ENCODE peak calls at places on chromosomes 1 and 21, in four cellular contexts. H is K562, X is Panc1, B is HCT116. Y is an unnamed sample.

GRCh38 chr1:156643266-156644092 is 1.6 kb downstream of the BCAN start:
- DNase-seq in H (no peak), X (no peak), B (no peak), Y (no peak)

GRCh38 chr1:24277420-24278169 is 41.6 kb upstream of the GRHL3 start:
- DNase-seq in H (no peak), X (no peak), B (no peak), Y (no peak)

GRCh38 chr1:162861101-162861500 is at the start of gene CCDC190:
- DNase-seq in H (no peak), X (no peak), B (no peak), Y (no peak)

GRCh38 chr1:195097316-195097715 is 1510.9 kb downstream of the KCNT2 start:
- DNase-seq in H (no peak), X (no peak), B (peak; percentile 61), Y (no peak)

GRCh38 chr1:205199090-205199930 is 12.2 kb downstream of the DSTYK start:
- DNase-seq in H (peak; percentile 66), X (no peak), B (no peak), Y (no peak)

GRCh38 chr1:56532359-56532696 is 47.0 kb downstream of the PLPP3 start:
- DNase-seq in H (no peak), X (no peak), B (no peak), Y (no peak)

GRCh38 chr1:33349778-33350610 is 29.1 kb upstream of the A3GALT2 start:
- DNase-seq in H (peak; percentile 93), X (no peak), B (peak; percentile 68), Y (peak; percentile 62)

GRCh38 chr21:37206531-37206930 is 60.6 kb downstream of the VPS26C start:
- DNase-seq in H (no peak), X (no peak), B (no peak), Y (no peak)

GRCh38 chr1:16903458-16903796 is 7.6 kb downstream of the RNU1-2 start:
- DNase-seq in H (no peak), X (no peak), B (no peak), Y (no peak)

GRCh38 chr1:92441316-92442311 is 45.1 kb downstream of the GFI1 start:
- DNase-seq in H (peak; percentile 28), X (no peak), B (no peak), Y (peak; percentile 96)

GRCh38 chr1:11478571-11479374 is at the start of gene DISP3:
- DNase-seq in H (peak; percentile 88), X (no peak), B (peak; percentile 56), Y (peak; percentile 54)

GRCh38 chr1:174291059-174291458 is 131.7 kb downstream of the RABGAP1L start:
- DNase-seq in H (no peak), X (no peak), B (no peak), Y (no peak)

GRCh38 chr1:95408506-95409136 is 174.6 kb downstream of the RWDD3 start:
- DNase-seq in H (no peak), X (no peak), B (no peak), Y (no peak)

GRCh38 chr1:159071970-159072582 is 4.5 kb downstream of the AIM2 start:
- DNase-seq in H (peak; percentile 68), X (peak; percentile 30), B (peak; percentile 48), Y (peak; percentile 38)

GRCh38 chr1:203038217-203038741 is 12.0 kb downstream of the PPFIA4 start:
- DNase-seq in H (no peak), X (no peak), B (no peak), Y (no peak)

GRCh38 chr1:30399026-30399425 is 324.4 kb downstream of the MATN1 start:
- DNase-seq in H (no peak), X (no peak), B (no peak), Y (no peak)

GRCh38 chr1:39178541-39179431 is 25.7 kb upstream of the MACF1 start:
- DNase-seq in H (peak; percentile 55), X (peak; percentile 94), B (peak; percentile 52), Y (peak; percentile 71)

GRCh38 chr1:147080013-147080661 is 92.1 kb downstream of the PRKAB2 start:
- DNase-seq in H (no peak), X (no peak), B (no peak), Y (no peak)

GRCh38 chr21:40819262-40819661 is 27.7 kb downstream of the DSCAM start:
- DNase-seq in H (no peak), X (no peak), B (no peak), Y (no peak)

GRCh38 chr1:84758968-84759491 is 68.8 kb upstream of the SSX2IP start:
- DNase-seq in H (no peak), X (no peak), B (no peak), Y (no peak)

GRCh38 chr1:209685835-209686234 is 10.6 kb downstream of the G0S2 start:
- DNase-seq in H (no peak), X (no peak), B (no peak), Y (no peak)

GRCh38 chr1:23904748-23905357 is 8.3 kb downstream of the CNR2 start:
- DNase-seq in H (no peak), X (no peak), B (no peak), Y (no peak)

GRCh38 chr1:169250022-169250421 is 117.6 kb downstream of the NME7 start:
- DNase-seq in H (no peak), X (no peak), B (no peak), Y (no peak)

GRCh38 chr1:10020086-10020485 is 12.7 kb upstream of the UBE4B start:
- DNase-seq in H (no peak), X (no peak), B (no peak), Y (no peak)

GRCh38 chr1:59272507-59272906 is 24.4 kb upstream of the FGGY start:
- DNase-seq in H (no peak), X (no peak), B (no peak), Y (no peak)

GRCh38 chr1:179976970-179977651 is 22.5 kb downstream of the CEP350 start:
- DNase-seq in H (no peak), X (no peak), B (no peak), Y (no peak)

GRCh38 chr1:101142244-101142643 is 94.6 kb upstream of the S1PR1 start:
- DNase-seq in H (no peak), X (no peak), B (no peak), Y (no peak)

DNA sequence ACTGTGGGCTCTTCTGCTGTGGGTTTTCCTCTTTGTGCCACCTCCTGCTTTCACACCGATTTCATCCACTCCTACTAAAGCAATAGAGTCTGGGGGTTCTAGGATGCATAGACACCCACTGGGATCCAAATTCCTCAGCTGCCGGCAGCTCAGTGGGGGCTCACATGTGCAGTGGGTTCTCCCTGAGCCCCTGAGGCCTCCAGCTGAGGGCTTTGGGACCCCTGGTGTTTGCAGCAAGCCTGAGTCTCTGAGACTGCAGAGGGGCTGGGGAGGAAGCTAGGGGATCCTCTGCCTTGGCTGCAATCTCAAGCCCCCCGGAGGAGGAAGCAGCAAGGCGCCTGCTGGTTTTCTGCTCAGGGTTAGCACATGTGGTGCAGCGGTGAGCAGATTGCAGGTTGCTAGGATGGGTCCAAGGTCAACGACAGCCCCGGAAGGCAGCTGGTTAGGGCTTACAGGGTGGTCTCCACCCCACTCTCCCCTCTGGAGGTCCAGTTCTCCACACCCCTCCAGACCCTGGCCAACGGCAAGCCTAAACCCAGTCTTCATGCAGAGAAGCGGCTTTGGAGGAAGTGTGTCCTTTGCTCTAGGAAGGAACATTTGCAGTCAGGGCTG is 269.3 kb upstream of the VAMP3 start:
- DNase-seq in H (no peak), X (no peak), B (no peak), Y (no peak)
- TF ChIP-seq TCF7L2 in H (no peak), X (no peak), B (no peak), Y (no peak)

DNA sequence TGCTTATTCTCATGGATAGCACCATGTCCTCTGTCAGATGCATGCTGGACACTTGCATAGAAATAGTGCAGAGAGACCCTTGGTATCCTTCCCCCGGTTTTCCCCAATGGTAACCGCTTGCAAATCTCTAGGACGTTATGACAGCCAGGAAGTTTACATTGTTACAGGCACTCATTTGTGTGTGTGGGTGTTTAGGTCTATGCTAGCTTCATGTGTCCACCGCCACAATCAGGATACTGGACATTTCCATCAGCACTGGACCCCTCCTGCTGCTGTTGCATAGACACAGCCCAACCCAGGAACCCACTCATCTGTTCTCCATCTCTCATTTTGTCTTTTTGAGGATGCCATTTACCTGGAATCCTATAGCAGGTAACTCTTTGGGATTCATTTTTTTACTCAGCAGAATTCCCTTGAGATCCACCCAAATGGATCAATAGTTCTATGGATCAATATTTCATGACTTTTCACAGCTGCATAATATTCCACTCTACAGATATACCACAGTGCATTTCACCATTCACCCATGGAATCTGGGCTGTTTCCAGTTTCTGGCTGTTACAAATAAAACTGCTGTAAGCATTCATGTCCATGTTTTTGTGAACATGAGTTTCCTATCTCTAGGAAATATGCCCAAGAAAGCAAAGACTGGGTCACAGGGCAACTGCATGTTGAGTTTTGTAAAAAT is 6.6 kb upstream of the WNT9A start:
- DNase-seq in H (no peak), X (no peak), B (no peak), Y (no peak)
- TF ChIP-seq TCF7L2 in H (no peak), X (no peak), B (no peak), Y (no peak)

GRCh38 chr1:42750041-42750440 is 10.0 kb upstream of the CLDN19 start:
- DNase-seq in H (no peak), X (no peak), B (no peak), Y (no peak)

GRCh38 chr1:42748021-42748420 is 8.0 kb upstream of the CLDN19 start:
- DNase-seq in H (no peak), X (no peak), B (no peak), Y (no peak)

GRCh38 chr1:42747125-42747524 is 7.1 kb upstream of the CLDN19 start:
- DNase-seq in H (peak; percentile 43), X (no peak), B (no peak), Y (no peak)

GRCh38 chr1:42746436-42747105 is 6.5 kb upstream of the CLDN19 start:
- DNase-seq in H (no peak), X (no peak), B (no peak), Y (no peak)

DNA sequence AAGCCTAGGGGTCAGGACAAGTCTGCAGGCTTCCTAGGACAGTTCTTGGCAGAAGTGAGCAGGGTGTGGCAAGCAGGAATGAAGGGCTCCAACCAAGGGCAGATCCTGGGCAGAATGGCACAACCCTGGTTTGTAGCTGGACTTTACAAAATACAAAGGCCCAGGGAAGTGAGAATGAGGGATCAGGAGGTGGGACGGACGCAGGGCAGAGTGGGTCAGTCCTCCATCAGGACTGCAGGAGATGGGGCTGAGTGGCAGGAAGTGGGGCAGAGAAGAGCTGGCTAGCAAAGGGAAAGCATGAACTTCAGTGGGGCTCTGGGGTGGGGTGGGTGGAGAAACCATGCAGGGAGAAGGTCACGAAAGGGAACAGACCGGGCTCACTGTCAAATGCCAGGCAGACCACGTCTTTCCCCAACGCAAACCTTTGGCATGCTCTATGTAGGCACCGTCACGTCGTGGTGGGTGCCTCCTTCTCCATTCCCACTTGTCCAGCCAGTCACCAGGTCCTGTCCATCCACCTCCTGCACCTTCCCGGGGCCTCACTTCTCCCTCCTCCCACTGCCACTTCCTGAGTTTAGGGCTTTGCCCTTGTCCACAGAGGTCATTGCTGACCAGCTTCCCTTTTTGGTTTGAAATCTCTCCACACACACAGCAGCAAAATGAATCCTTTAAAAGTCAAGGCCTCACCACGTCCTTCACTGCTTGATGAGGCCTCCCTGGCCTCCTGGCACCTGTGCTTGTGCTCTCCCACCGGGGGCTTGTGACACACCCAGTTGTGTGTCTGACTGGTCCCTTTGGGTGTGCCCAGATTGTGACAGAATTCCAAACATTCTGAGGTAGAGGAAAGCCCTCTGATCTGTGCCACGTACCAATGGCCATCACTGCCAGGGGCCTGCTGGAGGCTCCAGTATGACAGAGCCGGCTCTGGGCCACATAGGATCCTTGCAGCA is 8.7 kb upstream of the CLDN19 start:
- DNase-seq in H (no peak), X (no peak), B (no peak), Y (no peak)
- TF ChIP-seq TCF7L2 in H (no peak), X (no peak), B (no peak), Y (no peak)

DNA sequence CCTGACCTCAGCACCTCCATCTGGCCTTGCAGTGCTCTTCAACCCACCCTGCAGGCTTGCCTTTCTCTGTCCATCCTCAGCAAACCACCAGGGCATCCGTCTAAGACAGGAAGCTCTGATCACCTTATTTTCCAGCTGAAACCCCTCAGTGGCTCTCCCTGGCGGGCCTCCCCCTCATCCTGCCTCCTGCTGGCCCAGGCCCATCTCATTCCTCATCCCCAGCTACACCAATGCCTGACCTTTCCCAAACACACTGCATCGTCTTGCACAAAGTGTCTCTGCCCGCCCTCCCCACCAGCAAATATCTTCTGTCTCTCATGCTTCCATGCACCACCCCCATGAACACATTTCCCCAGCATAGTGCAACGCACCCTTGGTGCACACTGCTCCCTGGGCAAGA is 205.0 kb downstream of the TOMM20 start:
- DNase-seq in H (no peak), X (no peak), B (no peak), Y (no peak)
- TF ChIP-seq TCF7L2 in H (no peak), X (no peak), B (no peak), Y (no peak)